ENCODE peak calls at places on chromosome 15, in seven cellular contexts. X is substantia nigra, V is Calu3, P is erythroblast, H is foreskin melanocyte, M is upper lobe of right lung, J is T-cell. B is an unnamed sample.

GRCh38 chr15:93018574-93018973 is 70.4 kb downstream of the RGMA start:
- DNase-seq in X (no peak), V (no peak), P (no peak), H (no peak), M (no peak), J (no peak), B (no peak)

GRCh38 chr15:74830868-74831267 is 4.4 kb downstream of the CPLX3 start:
- DNase-seq in X (no peak), V (no peak), P (no peak), H (no peak), M (no peak), J (no peak), B (peak)

GRCh38 chr15:53296603-53297002 is 462.9 kb downstream of the WDR72 start:
- DNase-seq in X (no peak), V (no peak), P (no peak), H (no peak), M (no peak), J (no peak), B (no peak)

GRCh38 chr15:101225658-101226057 is 26.2 kb downstream of the CHSY1 start:
- DNase-seq in X (no peak), V (no peak), P (no peak), H (no peak), M (no peak), J (no peak), B (no peak)

GRCh38 chr15:100224206-100225185 is 117.3 kb downstream of the ADAMTS17 start:
- DNase-seq in X (no peak), V (no peak), P (no peak), H (peak), M (no peak), J (no peak), B (no peak)

GRCh38 chr15:83014205-83014653 is 2.8 kb upstream of the C15orf40 start:
- DNase-seq in X (no peak), V (no peak), P (no peak), H (no peak), M (no peak), J (no peak), B (no peak)

GRCh38 chr15:91655891-91656290 is 197.6 kb upstream of the SLCO3A1 start:
- DNase-seq in X (no peak), V (no peak), P (no peak), H (no peak), M (no peak), J (no peak), B (no peak)

GRCh38 chr15:41806291-41807181 is 21.4 kb upstream of the JMJD7 start:
- DNase-seq in X (no peak), V (no peak), P (no peak), H (no peak), M (no peak), J (no peak), B (no peak)

GRCh38 chr15:81293728-81294500 is 30.0 kb downstream of the STARD5 start:
- DNase-seq in X (no peak), V (no peak), P (no peak), H (no peak), M (no peak), J (peak), B (no peak)

GRCh38 chr15:70867911-70868467 is 14.0 kb upstream of the LARP6 start:
- DNase-seq in X (no peak), V (no peak), P (no peak), H (no peak), M (no peak), J (no peak), B (no peak)

GRCh38 chr15:41944313-41944940 is 27.9 kb downstream of the EHD4 start:
- DNase-seq in X (no peak), V (peak), P (no peak), H (peak), M (no peak), J (no peak), B (no peak)

GRCh38 chr15:62564889-62565288 is 399.8 kb upstream of the C2CD4B start:
- DNase-seq in X (no peak), V (no peak), P (no peak), H (peak), M (no peak), J (no peak), B (no peak)

GRCh38 chr15:32029862-32030781 is at the start of gene CHRNA7:
- DNase-seq in X (no peak), V (peak), P (peak), H (no peak), M (peak), J (peak), B (peak)

GRCh38 chr15:99431661-99432091 is 134.1 kb upstream of the MEF2A start:
- DNase-seq in X (no peak), V (no peak), P (no peak), H (no peak), M (peak), J (no peak), B (no peak)

GRCh38 chr15:51801391-51801835 is 28.0 kb upstream of the TMOD3 start:
- DNase-seq in X (no peak), V (peak), P (peak), H (no peak), M (no peak), J (no peak), B (peak)

GRCh38 chr15:59260090-59260489 is 53.4 kb downstream of the LDHAL6B start:
- DNase-seq in X (peak), V (no peak), P (no peak), H (peak), M (no peak), J (no peak), B (peak)

GRCh38 chr15:93459396-93459795 is 370.4 kb upstream of the RGMA start:
- DNase-seq in X (no peak), V (no peak), P (no peak), H (no peak), M (no peak), J (no peak), B (peak)

GRCh38 chr15:99441427-99441766 is 124.4 kb upstream of the MEF2A start:
- DNase-seq in X (no peak), V (no peak), P (no peak), H (no peak), M (no peak), J (no peak), B (no peak)

GRCh38 chr15:43771816-43772215 is 5.0 kb downstream of the ELL3 start:
- DNase-seq in X (no peak), V (no peak), P (peak), H (no peak), M (no peak), J (no peak), B (no peak)

GRCh38 chr15:98599911-98600685 is 48.2 kb upstream of the IGF1R start:
- DNase-seq in X (no peak), V (peak), P (no peak), H (peak), M (peak), J (peak), B (no peak)

GRCh38 chr15:79872358-79873017 is 24.3 kb downstream of the MTHFS start:
- DNase-seq in X (no peak), V (peak), P (no peak), H (no peak), M (no peak), J (peak), B (no peak)

GRCh38 chr15:45276851-45277250 is 24.8 kb downstream of the SLC28A2 start:
- DNase-seq in X (no peak), V (no peak), P (peak), H (peak), M (no peak), J (no peak), B (no peak)

GRCh38 chr15:74799843-74800558 is 12.6 kb upstream of the LMAN1L start:
- DNase-seq in X (no peak), V (peak), P (peak), H (peak), M (peak), J (peak), B (peak)

GRCh38 chr15:49225572-49226281 is 55.7 kb downstream of the GALK2 start:
- DNase-seq in X (no peak), V (peak), P (peak), H (peak), M (no peak), J (no peak), B (peak)

GRCh38 chr15:49044761-49045571 is 1.3 kb downstream of the SECISBP2L start:
- DNase-seq in X (no peak), V (no peak), P (peak), H (no peak), M (no peak), J (no peak), B (no peak)

GRCh38 chr15:89477411-89478242 is 18.8 kb downstream of the RHCG start:
- DNase-seq in X (no peak), V (no peak), P (no peak), H (no peak), M (no peak), J (no peak), B (no peak)

GRCh38 chr15:92805080-92805708 is 94.9 kb upstream of the CHD2 start:
- DNase-seq in X (no peak), V (no peak), P (no peak), H (no peak), M (no peak), J (no peak), B (no peak)

GRCh38 chr15:35479423-35479822 is 66.5 kb downstream of the DPH6 start:
- DNase-seq in X (no peak), V (no peak), P (no peak), H (no peak), M (no peak), J (no peak), B (no peak)

GRCh38 chr15:48880070-48880634 is 2.2 kb downstream of the EID1 start:
- DNase-seq in X (no peak), V (no peak), P (peak), H (no peak), M (no peak), J (no peak), B (no peak)

GRCh38 chr15:82108489-82109078 is 62.8 kb upstream of the MEX3B start:
- DNase-seq in X (no peak), V (peak), P (peak), H (peak), M (peak), J (peak), B (no peak)

GRCh38 chr15:91516866-91517265 is 336.6 kb upstream of the SLCO3A1 start:
- DNase-seq in X (no peak), V (no peak), P (no peak), H (no peak), M (no peak), J (no peak), B (no peak)

GRCh38 chr15:32981536-32981935 is 213.0 kb downstream of the FMN1 start:
- DNase-seq in X (no peak), V (no peak), P (no peak), H (no peak), M (no peak), J (no peak), B (no peak)

GRCh38 chr15:38605744-38606143 is 41.1 kb upstream of the RASGRP1 start:
- DNase-seq in X (no peak), V (no peak), P (no peak), H (no peak), M (no peak), J (no peak), B (no peak)

GRCh38 chr15:40790723-40791122 is 16.2 kb upstream of the ZFYVE19 start:
- DNase-seq in X (no peak), V (no peak), P (no peak), H (no peak), M (no peak), J (no peak), B (no peak)

GRCh38 chr15:96789999-96790398 is 459.5 kb downstream of the NR2F2 start:
- DNase-seq in X (no peak), V (peak), P (no peak), H (no peak), M (no peak), J (no peak), B (no peak)

GRCh38 chr15:39680868-39681267 is 100.0 kb downstream of the THBS1 start:
- DNase-seq in X (no peak), V (no peak), P (no peak), H (no peak), M (no peak), J (no peak), B (no peak)

GRCh38 chr15:28456476-28457395 is 76.0 kb downstream of the GOLGA8G start:
- DNase-seq in X (no peak), V (no peak), P (no peak), H (no peak), M (peak), J (no peak), B (no peak)

GRCh38 chr15:52140646-52141045 is 28.1 kb upstream of the BCL2L10 start:
- DNase-seq in X (no peak), V (no peak), P (no peak), H (no peak), M (no peak), J (no peak), B (no peak)

GRCh38 chr15:35557544-35557943 is 11.6 kb upstream of the DPH6 start:
- DNase-seq in X (no peak), V (no peak), P (peak), H (no peak), M (no peak), J (no peak), B (no peak)

B was measured in hypothalamus.